ENCODE peak calls at places on chromosomes 13 and 19, in ten cellular contexts. Y is heart right ventricle, A is AG10803, D is IMR-90, J is natural killer cell, G is astrocyte of the spinal cord, W is cardiac fibroblast, L is spleen, I is GM12864, X is Peyer's patch. F is an unnamed sample.

GRCh38 chr19:35375505-35376307 is 4.8 kb downstream of the GPR42 start:
- DNase-seq in Y (no peak), A (no peak), D (no peak), J (no peak), G (no peak), W (no peak), L (no peak), I (no peak), X (no peak), F (peak)

GRCh38 chr19:29675650-29676186 is 10.5 kb downstream of the PLEKHF1 start:
- DNase-seq in Y (no peak), A (no peak), D (no peak), J (no peak), G (no peak), W (no peak), L (peak), I (no peak), X (peak), F (no peak)

GRCh38 chr19:15885919-15886318 is 12.0 kb downstream of the CYP4F2 start:
- DNase-seq in Y (no peak), A (no peak), D (no peak), J (no peak), G (no peak), W (no peak), L (no peak), I (no peak), X (no peak), F (no peak)

GRCh38 chr19:6593651-6594416 is 2.9 kb upstream of the CD70 start:
- DNase-seq in Y (no peak), A (no peak), D (no peak), J (no peak), G (no peak), W (peak), L (no peak), I (no peak), X (no peak), F (no peak)

GRCh38 chr19:12596485-12596884 is 14.1 kb downstream of the ZNF490 start:
- DNase-seq in Y (no peak), A (no peak), D (no peak), J (no peak), G (no peak), W (no peak), L (peak), I (no peak), X (peak), F (peak)

GRCh38 chr13:23615677-23616076 is 45.5 kb downstream of the TNFRSF19 start:
- DNase-seq in Y (no peak), A (no peak), D (no peak), J (no peak), G (peak), W (no peak), L (no peak), I (no peak), X (no peak), F (no peak)

GRCh38 chr19:16773259-16773658 is 53.6 kb downstream of the NWD1 start:
- DNase-seq in Y (no peak), A (no peak), D (no peak), J (no peak), G (no peak), W (no peak), L (no peak), I (no peak), X (no peak), F (no peak)

GRCh38 chr19:13461536-13461935 is 44.7 kb downstream of the CACNA1A start:
- DNase-seq in Y (no peak), A (no peak), D (no peak), J (no peak), G (no peak), W (no peak), L (no peak), I (no peak), X (no peak), F (no peak)

GRCh38 chr13:27792393-27793218 is at the start of gene GSX1:
- DNase-seq in Y (peak), A (peak), D (peak), J (peak), G (peak), W (peak), L (peak), I (no peak), X (peak), F (peak)

GRCh38 chr13:42279986-42280385 is 8.0 kb downstream of the AKAP11 start:
- DNase-seq in Y (no peak), A (no peak), D (no peak), J (no peak), G (no peak), W (no peak), L (no peak), I (no peak), X (no peak), F (no peak)

GRCh38 chr19:19062454-19063182 is 1.2 kb upstream of the SLC25A42 start:
- DNase-seq in Y (no peak), A (peak), D (peak), J (no peak), G (peak), W (no peak), L (no peak), I (no peak), X (no peak), F (no peak)

GRCh38 chr19:34096020-34096915 is 76.0 kb upstream of the LSM14A start:
- DNase-seq in Y (peak), A (peak), D (peak), J (no peak), G (peak), W (peak), L (no peak), I (peak), X (no peak), F (no peak)

GRCh38 chr13:97528518-97528917 is 94.5 kb downstream of the RAP2A start:
- DNase-seq in Y (no peak), A (no peak), D (no peak), J (no peak), G (no peak), W (no peak), L (no peak), I (no peak), X (no peak), F (no peak)

DNA sequence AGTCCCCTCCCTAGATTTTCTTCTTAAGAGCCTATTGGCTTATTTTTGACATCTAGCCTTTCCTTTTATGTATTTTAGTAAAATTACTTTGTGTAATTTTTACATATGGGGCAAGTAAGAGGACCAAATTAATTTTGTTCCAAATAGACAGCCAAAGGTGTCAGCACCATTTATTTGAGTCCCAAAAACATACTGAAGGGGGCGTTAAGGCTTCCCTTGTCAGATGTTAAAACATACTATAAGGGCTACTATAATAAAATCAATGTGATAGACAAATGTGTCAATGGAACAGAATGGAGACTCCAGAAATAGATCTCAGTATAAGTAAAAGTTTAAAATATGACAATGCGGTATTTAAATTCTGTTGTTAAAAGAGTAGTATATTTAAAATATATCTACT is 133.6 kb downstream of the MTUS2 start:
- DNase-seq in Y (no peak), A (no peak), D (no peak), J (no peak), G (no peak), W (no peak), L (no peak), I (no peak), X (no peak), F (no peak)
- TF ChIP-seq CTCF in Y (no peak), A (no peak), D (no peak), J (no peak), G (no peak), W (no peak), L (no peak), I (no peak), X (no peak), F (peak)

GRCh38 chr13:106143392-106143791 is 392.1 kb downstream of the EFNB2 start:
- DNase-seq in Y (no peak), A (peak), D (peak), J (no peak), G (peak), W (no peak), L (no peak), I (no peak), X (no peak), F (no peak)

GRCh38 chr13:106145070-106145469 is 390.4 kb downstream of the EFNB2 start:
- DNase-seq in Y (no peak), A (no peak), D (no peak), J (no peak), G (no peak), W (no peak), L (no peak), I (no peak), X (peak), F (no peak)

GRCh38 chr13:106143930-106144709 is 391.3 kb downstream of the EFNB2 start:
- DNase-seq in Y (no peak), A (no peak), D (no peak), J (no peak), G (peak), W (no peak), L (no peak), I (no peak), X (no peak), F (no peak)

GRCh38 chr13:106151056-106151699 is 384.3 kb downstream of the EFNB2 start:
- DNase-seq in Y (no peak), A (peak), D (peak), J (no peak), G (peak), W (peak), L (no peak), I (no peak), X (peak), F (no peak)

GRCh38 chr13:106145997-106146864 is 389.2 kb downstream of the EFNB2 start:
- DNase-seq in Y (no peak), A (no peak), D (no peak), J (no peak), G (no peak), W (no peak), L (no peak), I (no peak), X (peak), F (no peak)
- TF ChIP-seq CTCF in Y (no peak), A (no peak), D (no peak), J (no peak), G (no peak), W (no peak), L (no peak), I (peak), X (no peak), F (no peak)

GRCh38 chr13:91308299-91308698 is 39.2 kb upstream of the MIR17HG start:
- DNase-seq in Y (no peak), A (no peak), D (no peak), J (no peak), G (no peak), W (no peak), L (no peak), I (no peak), X (no peak), F (no peak)
- TF ChIP-seq CTCF in Y (no peak), A (no peak), D (peak), J (no peak), G (peak), W (no peak), L (no peak), I (peak), X (peak), F (peak)

DNA sequence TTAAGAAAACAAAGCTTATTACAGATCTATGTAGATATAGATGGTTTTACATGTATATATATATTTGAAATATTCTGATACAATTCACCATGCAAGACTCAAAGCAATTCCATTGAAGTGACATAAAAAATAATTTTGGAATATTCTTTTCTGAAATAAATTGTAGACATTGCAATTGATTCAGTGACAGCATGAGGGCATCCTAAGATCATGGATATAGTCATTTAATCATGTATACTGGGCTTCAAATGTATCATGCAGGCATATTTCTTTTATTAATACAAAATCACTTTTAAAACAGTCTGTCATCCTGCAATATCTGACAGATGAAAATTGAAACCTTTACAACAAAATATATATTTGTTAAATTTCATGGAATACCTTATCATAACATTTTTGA is 286.7 kb upstream of the SLITRK6 start:
- DNase-seq in Y (no peak), A (no peak), D (no peak), J (no peak), G (peak), W (no peak), L (no peak), I (no peak), X (no peak), F (no peak)
- TF ChIP-seq CTCF in Y (no peak), A (no peak), D (no peak), J (no peak), G (peak), W (no peak), L (no peak), I (no peak), X (no peak), F (peak)

GRCh38 chr13:65378943-65379519 is 1851.1 kb downstream of the PCDH9 start:
- DNase-seq in Y (no peak), A (peak), D (peak), J (no peak), G (peak), W (peak), L (no peak), I (no peak), X (no peak), F (no peak)
- TF ChIP-seq CTCF in Y (no peak), A (no peak), D (no peak), J (no peak), G (no peak), W (no peak), L (no peak), I (no peak), X (no peak), F (no peak)

DNA sequence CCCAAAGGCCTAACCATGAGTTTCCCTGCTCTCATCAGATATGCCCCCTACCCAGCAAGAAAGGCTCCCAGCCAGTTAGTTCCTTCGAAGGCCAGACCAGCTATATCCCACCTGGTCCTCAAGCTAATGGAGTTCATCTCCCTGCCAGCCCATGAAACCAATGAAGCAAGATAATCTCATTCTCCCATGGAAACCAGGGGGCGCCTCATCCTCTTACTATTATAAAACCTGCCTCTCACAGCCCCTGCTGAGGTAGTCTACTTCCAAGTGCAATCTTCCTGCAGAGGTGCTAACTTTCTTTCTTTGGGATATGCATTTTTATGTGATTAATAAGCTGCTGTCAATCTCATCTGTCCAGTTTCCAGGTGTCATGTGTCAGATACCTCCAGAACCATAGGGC is 34.0 kb upstream of the ZNF573 start:
- DNase-seq in Y (no peak), A (no peak), D (no peak), J (no peak), G (no peak), W (no peak), L (no peak), I (no peak), X (no peak), F (no peak)
- TF ChIP-seq CTCF in Y (no peak), A (no peak), D (no peak), J (no peak), G (no peak), W (no peak), L (no peak), I (no peak), X (no peak), F (no peak)

DNA sequence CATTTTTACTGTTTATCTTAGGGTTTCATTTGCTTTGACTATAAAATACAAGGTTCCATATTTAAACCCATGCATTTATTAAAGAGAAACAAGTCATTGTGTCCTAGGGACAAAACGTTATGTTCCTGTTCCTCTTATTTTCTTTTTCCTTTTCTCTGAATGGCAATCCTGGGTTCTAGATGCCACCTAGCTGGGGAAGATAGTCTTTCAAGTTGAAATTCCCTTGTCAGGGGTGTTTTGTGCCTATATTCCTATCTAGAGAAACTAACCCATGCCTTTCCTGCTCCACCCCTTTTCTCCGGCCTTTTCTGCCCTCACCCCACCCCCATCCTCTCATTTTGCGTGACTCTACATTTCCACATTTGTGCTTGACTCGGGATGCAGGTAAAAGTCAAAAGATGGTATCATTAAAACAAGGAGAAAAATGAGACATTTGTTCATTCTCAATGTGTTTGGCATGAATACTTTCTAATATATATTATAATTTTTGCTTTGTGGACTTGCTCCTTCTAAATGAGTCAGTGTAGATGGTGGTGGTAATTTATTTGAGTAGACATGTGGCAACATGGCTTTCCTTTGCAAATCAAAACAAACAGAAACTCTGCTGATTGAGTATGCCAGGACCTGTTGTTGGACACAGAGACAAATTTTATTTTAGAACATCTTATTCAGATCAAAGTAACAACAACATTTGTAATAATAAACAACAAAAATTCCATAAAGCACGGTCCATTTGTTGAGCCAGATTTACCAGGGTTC is 26.8 kb upstream of the STARD13 start:
- DNase-seq in Y (no peak), A (peak), D (peak), J (no peak), G (peak), W (peak), L (no peak), I (no peak), X (no peak), F (no peak)
- TF ChIP-seq CTCF in Y (peak), A (peak), D (peak), J (no peak), G (peak), W (peak), L (no peak), I (no peak), X (peak), F (peak)

GRCh38 chr19:49589391-49589790 is 1.6 kb upstream of the PRR12 start:
- DNase-seq in Y (no peak), A (no peak), D (no peak), J (no peak), G (no peak), W (no peak), L (no peak), I (no peak), X (no peak), F (no peak)

GRCh38 chr19:49591731-49592485 is 926 bp downstream of the PRR12 start:
- DNase-seq in Y (peak), A (peak), D (peak), J (peak), G (peak), W (peak), L (peak), I (no peak), X (peak), F (no peak)

GRCh38 chr19:49590971-49591730 is at the start of gene PRR12:
- DNase-seq in Y (peak), A (peak), D (peak), J (peak), G (peak), W (peak), L (peak), I (no peak), X (peak), F (no peak)

GRCh38 chr19:49588370-49589122 is 2.4 kb upstream of the PRR12 start:
- DNase-seq in Y (no peak), A (no peak), D (no peak), J (no peak), G (no peak), W (no peak), L (peak), I (peak), X (no peak), F (no peak)

GRCh38 chr19:49590071-49590970 is 661 bp upstream of the PRR12 start:
- DNase-seq in Y (peak), A (peak), D (peak), J (peak), G (peak), W (peak), L (peak), I (peak), X (peak), F (peak)
- TF ChIP-seq CTCF in Y (no peak), A (no peak), D (peak), J (no peak), G (peak), W (no peak), L (no peak), I (peak), X (peak), F (peak)

F was measured in type B pancreatic cell.